ENCODE peak calls at places on chromosomes 1 and 21, in four cellular contexts. Q is KBM-7; R is PC-3; M is naive thymus-derived CD4-positive, alpha-beta T cell. C is an unnamed sample.
A peak's percentile ranks its signal among the peaks of the same experiment; 100 is the strongest.

GRCh38 chr1:56189454-56189853 is 389.9 kb downstream of the PLPP3 start:
- DNase-seq in Q (no peak), R (no peak), M (no peak), C (no peak)

GRCh38 chr1:208541225-208541855 is 297.2 kb upstream of the PLXNA2 start:
- DNase-seq in Q (no peak), R (peak; percentile 59), M (no peak), C (no peak)

GRCh38 chr1:178004926-178005391 is 35.1 kb upstream of the SEC16B start:
- DNase-seq in Q (no peak), R (peak; percentile 59), M (no peak), C (no peak)

GRCh38 chr1:45610589-45611226 is 13.1 kb downstream of the CCDC17 start:
- DNase-seq in Q (no peak), R (no peak), M (no peak), C (no peak)

GRCh38 chr1:109821221-109821669 is 57.5 kb upstream of the EPS8L3 start:
- DNase-seq in Q (peak; percentile 11), R (peak; percentile 81), M (no peak), C (no peak)

GRCh38 chr21:29193907-29194306 is 63.5 kb downstream of the MAP3K7CL start:
- DNase-seq in Q (no peak), R (peak; percentile 33), M (no peak), C (no peak)

GRCh38 chr21:45413922-45414321 is 9.0 kb downstream of the COL18A1 start:
- DNase-seq in Q (no peak), R (no peak), M (no peak), C (no peak)

GRCh38 chr1:54474500-54475235 is 68.5 kb upstream of the SSBP3 start:
- DNase-seq in Q (no peak), R (no peak), M (no peak), C (no peak)

GRCh38 chr1:32413507-32414185 is 19.4 kb upstream of the BSDC1 start:
- DNase-seq in Q (peak; percentile 81), R (peak; percentile 88), M (peak; percentile 68), C (peak; percentile 71)

GRCh38 chr1:5751833-5752714 is 240.2 kb downstream of the NPHP4 start:
- DNase-seq in Q (no peak), R (no peak), M (no peak), C (no peak)

GRCh38 chr1:245153645-245154428 is 948 bp upstream of the KIF26B start:
- DNase-seq in Q (no peak), R (peak; percentile 12), M (peak; percentile 29), C (no peak)

GRCh38 chr1:37270639-37271038 is 203.7 kb upstream of the ZC3H12A start:
- DNase-seq in Q (no peak), R (no peak), M (no peak), C (no peak)

GRCh38 chr1:167548059-167548932 is 5.3 kb downstream of the CREG1 start:
- DNase-seq in Q (peak; percentile 60), R (no peak), M (no peak), C (peak; percentile 12)

GRCh38 chr1:54851406-54851805 is 35.6 kb downstream of the DHCR24 start:
- DNase-seq in Q (no peak), R (no peak), M (no peak), C (no peak)

GRCh38 chr1:35844826-35845225 is 37.0 kb downstream of the AGO4 start:
- DNase-seq in Q (no peak), R (no peak), M (no peak), C (no peak)

GRCh38 chr1:150065184-150065871 is 2.2 kb upstream of the VPS45 start:
- DNase-seq in Q (peak; percentile 18), R (peak; percentile 52), M (no peak), C (no peak)

GRCh38 chr1:56330400-56331026 is 248.8 kb downstream of the PLPP3 start:
- DNase-seq in Q (no peak), R (peak; percentile 58), M (no peak), C (no peak)

GRCh38 chr1:212958175-212958574 is 7.8 kb downstream of the VASH2 start:
- DNase-seq in Q (peak; percentile 35), R (no peak), M (no peak), C (no peak)

GRCh38 chr1:87329756-87330200 is 1.1 kb downstream of the LMO4 start:
- DNase-seq in Q (no peak), R (peak; percentile 3), M (no peak), C (peak; percentile 68)

GRCh38 chr1:151284013-151284577 is 2.0 kb downstream of the ZNF687 start:
- DNase-seq in Q (no peak), R (no peak), M (no peak), C (no peak)

GRCh38 chr1:77415585-77415984 is 133.8 kb downstream of the AK5 start:
- DNase-seq in Q (peak; percentile 68), R (no peak), M (no peak), C (peak; percentile 30)

GRCh38 chr1:212794561-212795014 is 2.9 kb downstream of the TATDN3 start:
- DNase-seq in Q (peak; percentile 85), R (no peak), M (no peak), C (no peak)

GRCh38 chr1:86696522-86696921 is 7.9 kb upstream of the SH3GLB1 start:
- DNase-seq in Q (no peak), R (peak; percentile 33), M (no peak), C (no peak)

GRCh38 chr1:11478571-11479374 is at the start of gene DISP3:
- DNase-seq in Q (peak; percentile 86), R (peak; percentile 66), M (peak; percentile 79), C (peak; percentile 47)

GRCh38 chr21:28016571-28016970 is 976.1 kb downstream of the LTN1 start:
- DNase-seq in Q (no peak), R (no peak), M (no peak), C (no peak)

GRCh38 chr1:11822091-11822490 is 16.1 kb downstream of the CLCN6 start:
- DNase-seq in Q (no peak), R (no peak), M (no peak), C (no peak)

GRCh38 chr1:169260478-169260877 is 107.1 kb downstream of the NME7 start:
- DNase-seq in Q (peak; percentile 85), R (no peak), M (no peak), C (no peak)

GRCh38 chr1:29682918-29683314 is 446.6 kb downstream of the PTPRU start:
- DNase-seq in Q (no peak), R (peak; percentile 83), M (peak; percentile 8), C (no peak)

GRCh38 chr1:228034954-228035837 is 28.4 kb downstream of the WNT3A start:
- DNase-seq in Q (no peak), R (no peak), M (no peak), C (no peak)

GRCh38 chr1:54464031-54464476 is 57.9 kb upstream of the SSBP3 start:
- DNase-seq in Q (no peak), R (no peak), M (peak; percentile 45), C (no peak)

GRCh38 chr1:3564921-3565831 is 46.1 kb downstream of the MEGF6 start:
- DNase-seq in Q (peak; percentile 49), R (peak; percentile 44), M (peak; percentile 33), C (no peak)

GRCh38 chr1:36864182-36865079 is 169.9 kb downstream of the GRIK3 start:
- DNase-seq in Q (peak; percentile 21), R (no peak), M (no peak), C (no peak)

GRCh38 chr1:205458777-205459566 is 3.1 kb upstream of the BLACAT1 start:
- DNase-seq in Q (peak; percentile 70), R (peak; percentile 75), M (peak; percentile 33), C (peak; percentile 26)

GRCh38 chr1:61452354-61452990 is 272.5 kb downstream of the TM2D1 start:
- DNase-seq in Q (no peak), R (no peak), M (no peak), C (no peak)

GRCh38 chr1:89822999-89823628 is 2.3 kb downstream of the LRRC8D start:
- DNase-seq in Q (peak; percentile 77), R (no peak), M (no peak), C (peak; percentile 29)

GRCh38 chr1:57423135-57424131 is at the start of gene DAB1:
- DNase-seq in Q (no peak), R (no peak), M (peak; percentile 20), C (no peak)

GRCh38 chr1:180928272-180929230 is 15.9 kb downstream of the KIAA1614 start:
- DNase-seq in Q (no peak), R (no peak), M (no peak), C (no peak)

GRCh38 chr1:169086603-169087455 is 19.7 kb upstream of the ATP1B1 start:
- DNase-seq in Q (no peak), R (no peak), M (no peak), C (no peak)

C was measured in KG1.